ENCODE peak calls at places on chromosomes 4 and X, in four cellular contexts. X is vagina, G is prostate gland, B is upper lobe of left lung. R is an unnamed sample.

GRCh38 chrX:38220024-38220935 is at the start of gene SRPX:
- DNase-seq in X (no peak), G (peak), B (peak), R (peak)

GRCh38 chr4:106522839-106523238 is 154.3 kb upstream of the GIMD1 start:
- DNase-seq in X (no peak), G (no peak), B (no peak), R (no peak)

GRCh38 chr4:128322311-128322710 is 34.7 kb upstream of the PGRMC2 start:
- DNase-seq in X (no peak), G (no peak), B (no peak), R (no peak)

GRCh38 chr4:48290146-48290772 is 20.6 kb upstream of the TEC start:
- DNase-seq in X (no peak), G (no peak), B (no peak), R (no peak)

GRCh38 chrX:25022499-25023325 is 6.9 kb upstream of the ARX start:
- DNase-seq in X (peak), G (no peak), B (peak), R (no peak)

GRCh38 chr4:20195071-20195885 is 56.4 kb upstream of the SLIT2 start:
- DNase-seq in X (no peak), G (no peak), B (no peak), R (no peak)

GRCh38 chr4:89619230-89619962 is 217.6 kb downstream of the SNCA start:
- DNase-seq in X (no peak), G (no peak), B (no peak), R (no peak)

GRCh38 chr4:52187603-52188002 is 136.5 kb downstream of the SPATA18 start:
- DNase-seq in X (no peak), G (no peak), B (no peak), R (no peak)

GRCh38 chr4:40367451-40367850 is 32.3 kb downstream of the CHRNA9 start:
- DNase-seq in X (no peak), G (no peak), B (no peak), R (no peak)

GRCh38 chr4:91448668-91449330 is 855.0 kb upstream of the GRID2 start:
- DNase-seq in X (no peak), G (no peak), B (no peak), R (no peak)

GRCh38 chr4:156575430-156576073 is 396.0 kb downstream of the PDGFC start:
- DNase-seq in X (no peak), G (no peak), B (no peak), R (no peak)

GRCh38 chr4:105207386-105207785 is 60.7 kb downstream of the TET2 start:
- DNase-seq in X (no peak), G (peak), B (no peak), R (no peak)

GRCh38 chrX:13120017-13120416 is 75.6 kb upstream of the FAM9C start:
- DNase-seq in X (no peak), G (peak), B (no peak), R (no peak)

GRCh38 chr4:118351851-118352827 is 664 bp downstream of the PRSS12 start:
- DNase-seq in X (no peak), G (no peak), B (peak), R (no peak)

DNA sequence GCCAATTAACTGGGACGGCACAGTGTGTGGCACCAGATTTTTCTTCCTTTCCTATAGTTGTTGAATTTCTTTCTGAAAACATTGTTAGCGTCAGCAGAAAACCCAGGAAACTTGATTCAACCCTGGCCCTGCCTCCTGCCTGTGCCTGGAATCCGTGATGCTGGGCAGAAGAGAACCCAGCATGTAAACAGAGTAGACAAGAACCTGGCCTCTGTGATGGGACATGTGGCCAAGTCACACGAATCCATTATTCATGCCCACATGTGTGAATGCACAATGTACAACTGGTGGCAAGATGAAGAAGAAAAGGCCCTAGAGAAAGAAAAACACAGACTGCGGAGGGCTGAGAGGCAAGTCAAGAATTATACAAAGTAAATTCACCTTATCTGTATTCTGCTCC is 111.4 kb downstream of the EFHC2 start:
- DNase-seq in X (no peak), G (no peak), B (no peak), R (no peak)
- TF ChIP-seq POLR2AphosphoS5 in X (no peak), G (no peak), B (no peak), R (no peak)

GRCh38 chrX:79409657-79410056 is 42.5 kb upstream of the ITM2A start:
- DNase-seq in X (no peak), G (no peak), B (no peak), R (no peak)
- H3K4me3 ChIP-seq in X (no peak), G (no peak), B (no peak), R (no peak)

GRCh38 chr4:7841071-7841470 is 98.6 kb downstream of the AFAP1 start:
- DNase-seq in X (no peak), G (no peak), B (no peak), R (no peak)

GRCh38 chr4:7839856-7840255 is 99.8 kb downstream of the AFAP1 start:
- DNase-seq in X (no peak), G (no peak), B (no peak), R (no peak)

GRCh38 chr4:7843831-7844230 is 95.8 kb downstream of the AFAP1 start:
- DNase-seq in X (no peak), G (no peak), B (no peak), R (no peak)

GRCh38 chr4:7844247-7844991 is 95.2 kb downstream of the AFAP1 start:
- DNase-seq in X (no peak), G (peak), B (no peak), R (peak)

DNA sequence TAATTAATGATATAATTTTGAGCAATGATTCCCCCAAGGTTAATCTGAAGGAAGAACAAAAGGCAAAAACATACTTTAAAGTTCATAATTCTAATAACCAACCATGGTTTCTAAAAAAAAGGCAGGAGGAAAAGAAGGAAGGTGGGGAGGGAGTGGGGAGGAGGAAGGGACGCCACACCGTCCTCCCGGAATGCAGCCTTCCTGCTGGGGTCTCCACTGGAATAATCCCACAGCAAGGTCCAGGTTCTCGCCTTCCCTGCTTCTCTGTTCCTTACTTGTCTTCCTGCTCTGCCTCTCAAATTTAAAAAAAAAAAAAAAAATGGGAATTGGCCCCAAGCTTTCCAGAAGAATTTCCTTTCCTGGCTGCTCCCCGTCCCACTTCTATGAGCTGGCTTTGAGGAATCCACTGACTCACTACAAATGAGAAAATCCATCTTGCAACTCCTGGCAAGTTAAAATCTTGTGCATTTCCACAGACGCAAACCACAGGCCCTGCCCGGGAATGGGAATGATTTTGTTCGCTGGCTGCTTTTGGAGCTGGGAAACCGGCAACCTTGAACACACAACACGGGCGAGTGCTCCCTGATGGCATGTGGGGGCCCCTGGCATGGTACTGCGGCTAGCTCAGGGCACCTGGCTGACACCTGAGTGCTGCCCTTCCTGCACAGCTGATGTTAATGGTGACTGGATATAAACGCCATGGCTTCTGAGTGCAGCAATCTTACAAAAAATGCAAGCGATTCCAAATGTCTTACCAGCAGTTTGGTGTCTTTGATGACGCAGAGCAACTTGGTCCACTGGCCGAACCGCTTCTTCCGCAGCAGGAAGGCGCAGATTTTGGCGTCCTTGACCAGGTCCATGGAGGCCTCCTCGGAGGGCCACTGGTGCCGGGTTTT is 97.0 kb downstream of the AFAP1 start:
- DNase-seq in X (peak), G (no peak), B (peak), R (no peak)
- TF ChIP-seq POLR2AphosphoS5 in X (peak), G (peak), B (no peak), R (no peak)

DNA sequence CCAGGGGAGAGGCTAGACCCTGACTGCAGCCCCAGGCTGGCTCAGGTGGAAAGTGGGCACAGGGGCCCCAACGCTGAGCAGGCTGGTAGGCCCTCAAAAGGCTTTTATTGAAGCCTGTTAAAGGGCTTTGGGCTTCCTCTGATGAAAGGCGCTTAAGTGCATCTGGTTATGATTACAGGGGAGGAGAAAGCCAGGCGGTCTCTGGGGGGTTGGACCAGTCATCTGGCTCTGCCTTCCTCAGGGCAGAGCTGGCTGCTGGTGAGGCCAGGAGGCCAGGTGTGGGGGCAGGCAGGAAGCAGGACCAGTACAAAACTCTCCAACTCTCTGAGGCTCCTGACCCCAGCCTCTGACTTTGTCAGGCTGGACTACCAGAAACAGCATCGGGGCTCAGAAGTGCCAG is 68.8 kb upstream of the BCOR start:
- DNase-seq in X (no peak), G (no peak), B (no peak), R (no peak)
- H3K4me3 ChIP-seq in X (no peak), G (no peak), B (no peak), R (no peak)

GRCh38 chrX:68721991-68722860 is 74.8 kb downstream of the STARD8 start:
- DNase-seq in X (no peak), G (no peak), B (peak), R (no peak)
- TF ChIP-seq POLR2AphosphoS5 in X (no peak), G (no peak), B (no peak), R (no peak)

GRCh38 chr4:2416564-2417195 is 1.8 kb downstream of the ZFYVE28 start:
- DNase-seq in X (no peak), G (no peak), B (peak), R (no peak)

GRCh38 chr4:2417765-2418651 is at the start of gene ZFYVE28:
- DNase-seq in X (no peak), G (no peak), B (no peak), R (no peak)

GRCh38 chr4:2418652-2419571 is at the start of gene CFAP99:
- DNase-seq in X (peak), G (peak), B (peak), R (peak)

GRCh38 chr4:2415881-2416563 is 2.4 kb downstream of the ZFYVE28 start:
- DNase-seq in X (no peak), G (no peak), B (no peak), R (no peak)

GRCh38 chr4:2417196-2417764 is 1.2 kb downstream of the ZFYVE28 start:
- DNase-seq in X (no peak), G (no peak), B (peak), R (no peak)
- H3K4me3 ChIP-seq in X (peak), G (peak), B (peak), R (peak)

GRCh38 chr4:109131559-109131958 is 170.9 kb downstream of the COL25A1 start:
- DNase-seq in X (no peak), G (no peak), B (no peak), R (no peak)
- TF ChIP-seq POLR2AphosphoS5 in X (no peak), G (no peak), B (no peak), R (no peak)

DNA sequence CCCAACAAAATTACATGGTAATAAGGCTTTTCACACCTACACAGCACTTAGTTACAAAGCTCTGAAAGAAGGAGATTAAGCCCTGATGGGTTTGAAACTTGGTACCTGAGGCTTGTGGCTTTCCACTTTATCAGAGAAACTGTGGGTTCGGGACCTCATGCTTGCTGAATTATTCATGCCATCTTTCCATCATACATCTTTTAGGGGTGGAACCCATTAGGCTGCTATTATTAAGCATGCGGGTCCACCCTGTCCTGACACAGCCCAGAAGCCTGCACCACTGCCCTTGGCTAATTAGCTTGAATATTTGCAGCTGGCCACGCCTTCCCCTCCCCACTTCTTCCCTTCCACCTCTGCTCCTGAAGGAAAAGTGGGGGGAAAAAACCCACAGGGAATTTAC is 231.5 kb upstream of the GATB start:
- DNase-seq in X (no peak), G (no peak), B (no peak), R (no peak)
- H3K4me3 ChIP-seq in X (no peak), G (no peak), B (no peak), R (no peak)

R was measured in HL-60.